ENCODE peak calls at places on chromosomes 13 and 19, in nine cellular contexts. N, Q, U, S, F, I, C, J and Z are unnamed samples.

GRCh38 chr13:83232626-83233025 is 649.6 kb downstream of the SLITRK1 start:
- DNase-seq in F (no peak), Q (no peak), J (peak), N (no peak), C (no peak), I (no peak), S (no peak), U (no peak), Z (no peak)

GRCh38 chr13:112061367-112062046 is 5.4 kb upstream of the SOX1 start:
- DNase-seq in I (no peak), S (no peak), Q (no peak), N (no peak), F (no peak), C (no peak), J (no peak), U (no peak), Z (no peak)

GRCh38 chr13:39777527-39778061 is 122.1 kb downstream of the COG6 start:
- DNase-seq in N (no peak), S (no peak), F (no peak), I (peak), Q (peak), U (peak), C (peak), J (peak), Z (peak)

GRCh38 chr19:32881766-32882165 is 12.2 kb upstream of the SLC7A9 start:
- DNase-seq in I (no peak), S (no peak), C (no peak), Q (no peak), J (no peak), N (no peak), F (no peak), U (no peak), Z (no peak)

GRCh38 chr13:44899967-44900366 is 89.3 kb downstream of the NUFIP1 start:
- DNase-seq in U (no peak), N (no peak), C (no peak), I (no peak), J (no peak), S (no peak), Q (peak), F (no peak), Z (no peak)

GRCh38 chr13:33228645-33229445 is 56.7 kb downstream of the STARD13 start:
- DNase-seq in I (peak), F (no peak), Q (peak), J (peak), N (no peak), U (peak), C (no peak), S (no peak), Z (peak)

GRCh38 chr13:48896312-48896711 is 79.4 kb upstream of the FNDC3A start:
- DNase-seq in J (peak), C (no peak), F (no peak), Q (no peak), U (no peak), N (no peak), I (no peak), S (no peak), Z (no peak)

GRCh38 chr13:36891752-36892151 is 28.3 kb downstream of the SMAD9 start:
- DNase-seq in Q (no peak), J (peak), U (no peak), F (no peak), I (no peak), S (no peak), C (no peak), N (no peak), Z (no peak)

GRCh38 chr13:50386527-50387123 is 371.4 kb downstream of the KCNRG start:
- DNase-seq in C (no peak), S (no peak), I (no peak), J (peak), Q (no peak), F (no peak), N (no peak), U (no peak), Z (no peak)

GRCh38 chr13:113815151-113816058 is 48.5 kb downstream of the GAS6 start:
- DNase-seq in I (no peak), N (no peak), S (peak), C (peak), Q (no peak), F (no peak), J (no peak), U (no peak), Z (no peak)

GRCh38 chr19:16190198-16190597 is 5.0 kb downstream of the FAM32A start:
- DNase-seq in Q (no peak), N (no peak), J (no peak), F (no peak), C (no peak), U (no peak), S (no peak), I (no peak), Z (no peak)

GRCh38 chr13:73998631-73999030 is 135.6 kb downstream of the KLF12 start:
- DNase-seq in I (no peak), U (no peak), J (no peak), C (no peak), N (no peak), S (no peak), F (no peak), Q (no peak), Z (no peak)

GRCh38 chr19:584240-585001 is 5.3 kb upstream of the HCN2 start:
- DNase-seq in N (peak), S (peak), U (peak), C (peak), Q (peak), I (no peak), F (no peak), J (no peak), Z (no peak)

GRCh38 chr13:110449225-110450015 is 112.1 kb downstream of the RAB20 start:
- DNase-seq in N (no peak), Q (no peak), U (no peak), I (no peak), F (no peak), C (no peak), S (no peak), J (no peak), Z (no peak)

GRCh38 chr13:113323869-113324268 is 26.8 kb downstream of the LAMP1 start:
- DNase-seq in F (no peak), Q (no peak), C (no peak), J (no peak), U (no peak), S (no peak), N (no peak), I (no peak), Z (no peak)

GRCh38 chr19:13437919-13438618 is 68.2 kb downstream of the CACNA1A start:
- DNase-seq in U (no peak), S (no peak), J (no peak), N (no peak), C (no peak), F (no peak), I (no peak), Q (no peak), Z (no peak)

GRCh38 chr13:79589605-79590511 is 108.9 kb downstream of the NDFIP2 start:
- DNase-seq in S (no peak), C (no peak), N (no peak), Q (peak), U (no peak), I (no peak), J (peak), F (no peak), Z (no peak)

GRCh38 chr19:35805518-35806102 is 7.0 kb downstream of the PRODH2 start:
- DNase-seq in F (no peak), U (no peak), N (no peak), J (no peak), C (no peak), S (no peak), I (no peak), Q (no peak), Z (no peak)

GRCh38 chr13:30718661-30719520 is 16.5 kb upstream of the ALOX5AP start:
- DNase-seq in S (no peak), I (peak), J (peak), U (no peak), F (no peak), N (no peak), C (no peak), Q (no peak), Z (peak)

GRCh38 chr19:33948651-33949335 is 152.1 kb downstream of the KCTD15 start:
- DNase-seq in F (no peak), U (no peak), Q (no peak), I (no peak), C (no peak), N (no peak), S (no peak), J (no peak), Z (no peak)

GRCh38 chr19:4806384-4806783 is 14.8 kb downstream of the FEM1A start:
- DNase-seq in S (no peak), C (no peak), J (no peak), Q (no peak), I (no peak), U (no peak), F (no peak), N (no peak), Z (no peak)

GRCh38 chr13:113904411-113904810 is 40.5 kb upstream of the GAS6 start:
- DNase-seq in N (no peak), I (no peak), U (peak), S (no peak), C (no peak), F (no peak), Q (peak), J (peak), Z (peak)

GRCh38 chr13:35720290-35720689 is 243.8 kb upstream of the MAB21L1 start:
- DNase-seq in Q (no peak), I (no peak), F (no peak), C (no peak), U (no peak), S (no peak), J (no peak), N (no peak), Z (no peak)

GRCh38 chr13:30463820-30464495 is 1.8 kb downstream of the HMGB1 start:
- DNase-seq in N (peak), Q (peak), F (peak), C (peak), J (peak), U (peak), I (peak), S (peak), Z (peak)

GRCh38 chr13:80894930-80895329 is 554.0 kb upstream of the SPRY2 start:
- DNase-seq in Q (no peak), U (no peak), N (no peak), I (no peak), F (no peak), S (no peak), J (no peak), C (no peak), Z (no peak)

GRCh38 chr19:49073514-49074378 is 1.2 kb upstream of the KCNA7 start:
- DNase-seq in Q (peak), C (no peak), J (no peak), U (no peak), N (no peak), F (no peak), I (no peak), S (no peak), Z (peak)